ENCODE peak calls at places on chromosome 4, in nine cellular contexts. One of them, this sample, is unnamed.
A peak's percentile ranks its signal among the peaks of the same experiment; 100 is the strongest.

GRCh38 chr4:167020410-167020809 is 213.9 kb downstream of the SPOCK3 start:
- DNase-seq in endothelial cell of umbilical vein: peak; percentile 18
- DNase-seq in IMR-90: no peak
- DNase-seq in aorta: no peak
- DNase-seq in left ventricle myocardium inferior: no peak
- DNase-seq in astrocyte: no peak
- DNase-seq in WERI-Rb-1: peak; percentile 61
- DNase-seq in endodermal cell: peak; percentile 71
- DNase-seq in heart right ventricle: no peak
- DNase-seq in this sample: no peak

GRCh38 chr4:100190643-100191600 is 654 bp upstream of the DDIT4L start:
- DNase-seq in endothelial cell of umbilical vein: peak; percentile 39
- DNase-seq in IMR-90: peak; percentile 37
- DNase-seq in aorta: no peak
- DNase-seq in left ventricle myocardium inferior: no peak
- DNase-seq in astrocyte: no peak
- DNase-seq in WERI-Rb-1: peak; percentile 74
- DNase-seq in endodermal cell: peak; percentile 69
- DNase-seq in heart right ventricle: no peak
- DNase-seq in this sample: no peak

GRCh38 chr4:8053688-8054449 is 104.7 kb downstream of the ABLIM2 start:
- DNase-seq in endothelial cell of umbilical vein: no peak
- DNase-seq in IMR-90: no peak
- DNase-seq in aorta: no peak
- DNase-seq in left ventricle myocardium inferior: no peak
- DNase-seq in astrocyte: no peak
- DNase-seq in WERI-Rb-1: no peak
- DNase-seq in endodermal cell: no peak
- DNase-seq in heart right ventricle: no peak
- DNase-seq in this sample: no peak

GRCh38 chr4:81314897-81315470 is 100.0 kb upstream of the PRKG2 start:
- DNase-seq in endothelial cell of umbilical vein: no peak
- DNase-seq in IMR-90: peak; percentile 80
- DNase-seq in aorta: no peak
- DNase-seq in left ventricle myocardium inferior: no peak
- DNase-seq in astrocyte: no peak
- DNase-seq in WERI-Rb-1: no peak
- DNase-seq in endodermal cell: no peak
- DNase-seq in heart right ventricle: no peak
- DNase-seq in this sample: no peak

GRCh38 chr4:120009731-120010130 is 56.9 kb downstream of the MAD2L1 start:
- DNase-seq in endothelial cell of umbilical vein: no peak
- DNase-seq in IMR-90: peak; percentile 96
- DNase-seq in aorta: no peak
- DNase-seq in left ventricle myocardium inferior: no peak
- DNase-seq in astrocyte: peak; percentile 11
- DNase-seq in WERI-Rb-1: no peak
- DNase-seq in endodermal cell: no peak
- DNase-seq in heart right ventricle: no peak
- DNase-seq in this sample: no peak

GRCh38 chr4:118335316-118335715 is 17.5 kb downstream of the PRSS12 start:
- DNase-seq in endothelial cell of umbilical vein: no peak
- DNase-seq in IMR-90: no peak
- DNase-seq in aorta: no peak
- DNase-seq in left ventricle myocardium inferior: no peak
- DNase-seq in astrocyte: no peak
- DNase-seq in WERI-Rb-1: no peak
- DNase-seq in endodermal cell: no peak
- DNase-seq in heart right ventricle: no peak
- DNase-seq in this sample: no peak

GRCh38 chr4:140740422-140740821 is 15.8 kb downstream of the TBC1D9 start:
- DNase-seq in endothelial cell of umbilical vein: peak; percentile 24
- DNase-seq in IMR-90: no peak
- DNase-seq in aorta: no peak
- DNase-seq in left ventricle myocardium inferior: no peak
- DNase-seq in astrocyte: no peak
- DNase-seq in WERI-Rb-1: no peak
- DNase-seq in endodermal cell: no peak
- DNase-seq in heart right ventricle: no peak
- DNase-seq in this sample: no peak

GRCh38 chr4:185142563-185142910 is 529 bp upstream of the SLC25A4 start:
- DNase-seq in endothelial cell of umbilical vein: no peak
- DNase-seq in IMR-90: no peak
- DNase-seq in aorta: no peak
- DNase-seq in left ventricle myocardium inferior: no peak
- DNase-seq in astrocyte: no peak
- DNase-seq in WERI-Rb-1: no peak
- DNase-seq in endodermal cell: no peak
- DNase-seq in heart right ventricle: no peak
- DNase-seq in this sample: no peak

GRCh38 chr4:52877006-52877405 is 14.9 kb downstream of the RASL11B start:
- DNase-seq in endothelial cell of umbilical vein: no peak
- DNase-seq in IMR-90: no peak
- DNase-seq in aorta: no peak
- DNase-seq in left ventricle myocardium inferior: peak; percentile 41
- DNase-seq in astrocyte: no peak
- DNase-seq in WERI-Rb-1: no peak
- DNase-seq in endodermal cell: peak; percentile 51
- DNase-seq in heart right ventricle: peak; percentile 35
- DNase-seq in this sample: no peak

GRCh38 chr4:127604949-127605709 is 27.6 kb upstream of the INTU start:
- DNase-seq in endothelial cell of umbilical vein: peak; percentile 26
- DNase-seq in IMR-90: peak; percentile 48
- DNase-seq in aorta: no peak
- DNase-seq in left ventricle myocardium inferior: no peak
- DNase-seq in astrocyte: peak; percentile 12
- DNase-seq in WERI-Rb-1: peak; percentile 32
- DNase-seq in endodermal cell: peak; percentile 91
- DNase-seq in heart right ventricle: no peak
- DNase-seq in this sample: no peak

GRCh38 chr4:182764137-182764536 is 153.0 kb downstream of the DCTD start:
- DNase-seq in endothelial cell of umbilical vein: peak; percentile 41
- DNase-seq in IMR-90: peak; percentile 55
- DNase-seq in aorta: no peak
- DNase-seq in left ventricle myocardium inferior: no peak
- DNase-seq in astrocyte: peak; percentile 48
- DNase-seq in WERI-Rb-1: no peak
- DNase-seq in endodermal cell: no peak
- DNase-seq in heart right ventricle: no peak
- DNase-seq in this sample: no peak

GRCh38 chr4:146945556-146946374 is at the start of gene TTC29:
- DNase-seq in endothelial cell of umbilical vein: peak; percentile 87
- DNase-seq in IMR-90: peak; percentile 74
- DNase-seq in aorta: peak; percentile 97
- DNase-seq in left ventricle myocardium inferior: peak; percentile 90
- DNase-seq in astrocyte: peak; percentile 69
- DNase-seq in WERI-Rb-1: peak; percentile 98
- DNase-seq in endodermal cell: peak; percentile 98
- DNase-seq in heart right ventricle: peak; percentile 90
- DNase-seq in this sample: peak; percentile 61

GRCh38 chr4:102730968-102731533 is 29.7 kb downstream of the MANBA start:
- DNase-seq in endothelial cell of umbilical vein: no peak
- DNase-seq in IMR-90: no peak
- DNase-seq in aorta: no peak
- DNase-seq in left ventricle myocardium inferior: no peak
- DNase-seq in astrocyte: no peak
- DNase-seq in WERI-Rb-1: no peak
- DNase-seq in endodermal cell: peak; percentile 84
- DNase-seq in heart right ventricle: no peak
- DNase-seq in this sample: no peak

GRCh38 chr4:160423879-160424451 is 1321.1 kb downstream of the RAPGEF2 start:
- DNase-seq in endothelial cell of umbilical vein: no peak
- DNase-seq in IMR-90: no peak
- DNase-seq in aorta: no peak
- DNase-seq in left ventricle myocardium inferior: no peak
- DNase-seq in astrocyte: peak; percentile 15
- DNase-seq in WERI-Rb-1: no peak
- DNase-seq in endodermal cell: no peak
- DNase-seq in heart right ventricle: no peak
- DNase-seq in this sample: no peak

GRCh38 chr4:153634737-153635353 is 49.2 kb upstream of the TLR2 start:
- DNase-seq in endothelial cell of umbilical vein: peak; percentile 14
- DNase-seq in IMR-90: peak; percentile 8
- DNase-seq in aorta: no peak
- DNase-seq in left ventricle myocardium inferior: no peak
- DNase-seq in astrocyte: no peak
- DNase-seq in WERI-Rb-1: no peak
- DNase-seq in endodermal cell: no peak
- DNase-seq in heart right ventricle: no peak
- DNase-seq in this sample: no peak

GRCh38 chr4:14743601-14744000 is 258.7 kb upstream of the CPEB2 start:
- DNase-seq in endothelial cell of umbilical vein: no peak
- DNase-seq in IMR-90: no peak
- DNase-seq in aorta: no peak
- DNase-seq in left ventricle myocardium inferior: no peak
- DNase-seq in astrocyte: no peak
- DNase-seq in WERI-Rb-1: no peak
- DNase-seq in endodermal cell: no peak
- DNase-seq in heart right ventricle: no peak
- DNase-seq in this sample: no peak

GRCh38 chr4:106704253-106704870 is 331.8 kb downstream of the DKK2 start:
- DNase-seq in endothelial cell of umbilical vein: no peak
- DNase-seq in IMR-90: no peak
- DNase-seq in aorta: no peak
- DNase-seq in left ventricle myocardium inferior: no peak
- DNase-seq in astrocyte: peak; percentile 47
- DNase-seq in WERI-Rb-1: no peak
- DNase-seq in endodermal cell: no peak
- DNase-seq in heart right ventricle: no peak
- DNase-seq in this sample: no peak

GRCh38 chr4:106707776-106708603 is 328.1 kb downstream of the DKK2 start:
- DNase-seq in endothelial cell of umbilical vein: peak; percentile 89
- DNase-seq in IMR-90: no peak
- DNase-seq in aorta: no peak
- DNase-seq in left ventricle myocardium inferior: no peak
- DNase-seq in astrocyte: peak; percentile 71
- DNase-seq in WERI-Rb-1: no peak
- DNase-seq in endodermal cell: no peak
- DNase-seq in heart right ventricle: no peak
- DNase-seq in this sample: no peak

GRCh38 chr4:106708604-106708876 is 327.6 kb downstream of the DKK2 start:
- DNase-seq in endothelial cell of umbilical vein: no peak
- DNase-seq in IMR-90: no peak
- DNase-seq in aorta: no peak
- DNase-seq in left ventricle myocardium inferior: no peak
- DNase-seq in astrocyte: no peak
- DNase-seq in WERI-Rb-1: no peak
- DNase-seq in endodermal cell: no peak
- DNase-seq in heart right ventricle: no peak
- DNase-seq in this sample: no peak
- H3K27ac ChIP-seq in endothelial cell of umbilical vein: no peak overlapping the region
- H3K27ac ChIP-seq in IMR-90: no peak overlapping the region
- H3K27ac ChIP-seq in aorta: no peak overlapping the region
- H3K27ac ChIP-seq in left ventricle myocardium inferior: no peak overlapping the region
- H3K27ac ChIP-seq in astrocyte: no peak overlapping the region
- H3K27ac ChIP-seq in WERI-Rb-1: no peak overlapping the region
- H3K27ac ChIP-seq in endodermal cell: no peak overlapping the region
- H3K27ac ChIP-seq in heart right ventricle: no peak overlapping the region
- H3K27ac ChIP-seq in this sample: no peak overlapping the region

GRCh38 chr4:123014038-123014437 is 91.6 kb upstream of the NUDT6 start:
- DNase-seq in endothelial cell of umbilical vein: no peak
- DNase-seq in IMR-90: no peak
- DNase-seq in aorta: no peak
- DNase-seq in left ventricle myocardium inferior: no peak
- DNase-seq in astrocyte: no peak
- DNase-seq in WERI-Rb-1: no peak
- DNase-seq in endodermal cell: no peak
- DNase-seq in heart right ventricle: no peak
- DNase-seq in this sample: no peak

GRCh38 chr4:123017636-123018390 is 95.4 kb upstream of the NUDT6 start:
- DNase-seq in endothelial cell of umbilical vein: peak; percentile 76
- DNase-seq in IMR-90: peak; percentile 56
- DNase-seq in aorta: no peak
- DNase-seq in left ventricle myocardium inferior: no peak
- DNase-seq in astrocyte: peak; percentile 59
- DNase-seq in WERI-Rb-1: no peak
- DNase-seq in endodermal cell: no peak
- DNase-seq in heart right ventricle: no peak
- DNase-seq in this sample: no peak

GRCh38 chr4:123017078-123017477 is 94.7 kb upstream of the NUDT6 start:
- DNase-seq in endothelial cell of umbilical vein: no peak
- DNase-seq in IMR-90: no peak
- DNase-seq in aorta: no peak
- DNase-seq in left ventricle myocardium inferior: no peak
- DNase-seq in astrocyte: no peak
- DNase-seq in WERI-Rb-1: no peak
- DNase-seq in endodermal cell: no peak
- DNase-seq in heart right ventricle: no peak
- DNase-seq in this sample: no peak

GRCh38 chr4:123020285-123020684 is 97.9 kb upstream of the NUDT6 start:
- DNase-seq in endothelial cell of umbilical vein: no peak
- DNase-seq in IMR-90: no peak
- DNase-seq in aorta: no peak
- DNase-seq in left ventricle myocardium inferior: no peak
- DNase-seq in astrocyte: no peak
- DNase-seq in WERI-Rb-1: no peak
- DNase-seq in endodermal cell: no peak
- DNase-seq in heart right ventricle: no peak
- DNase-seq in this sample: no peak

GRCh38 chr4:123018391-123018755 is 96.0 kb upstream of the NUDT6 start:
- DNase-seq in endothelial cell of umbilical vein: peak; percentile 26
- DNase-seq in IMR-90: no peak
- DNase-seq in aorta: no peak
- DNase-seq in left ventricle myocardium inferior: no peak
- DNase-seq in astrocyte: no peak
- DNase-seq in WERI-Rb-1: no peak
- DNase-seq in endodermal cell: no peak
- DNase-seq in heart right ventricle: no peak
- DNase-seq in this sample: no peak
- H3K27ac ChIP-seq in endothelial cell of umbilical vein: peak overlapping the region; percentile 67
- H3K27ac ChIP-seq in IMR-90: peak overlapping the region; percentile 7
- H3K27ac ChIP-seq in aorta: no peak overlapping the region
- H3K27ac ChIP-seq in left ventricle myocardium inferior: no peak overlapping the region
- H3K27ac ChIP-seq in astrocyte: no peak overlapping the region
- H3K27ac ChIP-seq in WERI-Rb-1: no peak overlapping the region
- H3K27ac ChIP-seq in endodermal cell: no peak overlapping the region
- H3K27ac ChIP-seq in heart right ventricle: no peak overlapping the region
- H3K27ac ChIP-seq in this sample: no peak overlapping the region

GRCh38 chr4:25310825-25311210 is 1.8 kb upstream of the ZCCHC4 start:
- DNase-seq in endothelial cell of umbilical vein: no peak
- DNase-seq in IMR-90: no peak
- DNase-seq in aorta: no peak
- DNase-seq in left ventricle myocardium inferior: no peak
- DNase-seq in astrocyte: no peak
- DNase-seq in WERI-Rb-1: no peak
- DNase-seq in endodermal cell: no peak
- DNase-seq in heart right ventricle: no peak
- DNase-seq in this sample: no peak
- H3K27ac ChIP-seq in endothelial cell of umbilical vein: no peak overlapping the region
- H3K27ac ChIP-seq in IMR-90: no peak overlapping the region
- H3K27ac ChIP-seq in aorta: no peak overlapping the region
- H3K27ac ChIP-seq in left ventricle myocardium inferior: no peak overlapping the region
- H3K27ac ChIP-seq in astrocyte: no peak overlapping the region
- H3K27ac ChIP-seq in WERI-Rb-1: no peak overlapping the region
- H3K27ac ChIP-seq in endodermal cell: no peak overlapping the region
- H3K27ac ChIP-seq in heart right ventricle: no peak overlapping the region
- H3K27ac ChIP-seq in this sample: peak overlapping the region; percentile 8

DNA sequence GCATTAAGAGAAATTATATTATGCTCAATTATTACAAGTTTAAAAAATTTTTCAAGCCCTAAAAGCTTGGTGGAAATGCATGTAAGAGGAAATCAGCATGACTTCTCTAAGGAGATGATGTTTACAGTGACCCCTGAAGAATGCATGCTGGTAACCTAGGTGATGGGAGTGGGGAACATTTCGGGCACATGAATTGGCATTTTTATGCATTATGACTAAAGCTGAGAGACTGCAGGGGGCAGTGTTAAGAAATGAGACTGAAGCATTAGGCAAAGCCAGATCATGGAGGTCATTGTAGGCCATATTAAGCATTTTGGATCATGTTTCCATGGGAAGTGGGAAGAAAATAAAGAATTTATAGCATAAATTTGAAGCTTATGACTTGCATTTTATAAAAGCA is 421.3 kb downstream of the FAT4 start:
- DNase-seq in endothelial cell of umbilical vein: peak; percentile 62
- DNase-seq in IMR-90: peak; percentile 52
- DNase-seq in aorta: no peak
- DNase-seq in left ventricle myocardium inferior: no peak
- DNase-seq in astrocyte: peak; percentile 30
- DNase-seq in WERI-Rb-1: no peak
- DNase-seq in endodermal cell: peak; percentile 64
- DNase-seq in heart right ventricle: no peak
- DNase-seq in this sample: no peak
- H3K27ac ChIP-seq in endothelial cell of umbilical vein: peak overlapping the region; percentile 91
- H3K27ac ChIP-seq in IMR-90: no peak overlapping the region
- H3K27ac ChIP-seq in aorta: no peak overlapping the region
- H3K27ac ChIP-seq in left ventricle myocardium inferior: no peak overlapping the region
- H3K27ac ChIP-seq in astrocyte: peak overlapping the region; percentile 77
- H3K27ac ChIP-seq in WERI-Rb-1: no peak overlapping the region
- H3K27ac ChIP-seq in endodermal cell: peak overlapping the region; percentile 77
- H3K27ac ChIP-seq in heart right ventricle: no peak overlapping the region
- H3K27ac ChIP-seq in this sample: no peak overlapping the region